ENCODE peak calls at places on chromosomes 1 and 21, in five cellular contexts. T, M, W, D and P are unnamed samples.

GRCh38 chr21:26007911-26008579 is 162.5 kb downstream of the APP start:
- DNase-seq in T (no peak), M (no peak), W (no peak), D (no peak), P (no peak)

GRCh38 chr1:232191560-232191959 is 438.4 kb downstream of the SIPA1L2 start:
- DNase-seq in T (no peak), M (no peak), W (no peak), D (no peak), P (no peak)

GRCh38 chr1:24912359-24913273 is 17.5 kb downstream of the RUNX3 start:
- DNase-seq in T (no peak), M (no peak), W (no peak), D (no peak), P (no peak)

GRCh38 chr1:211198111-211198510 is 61.1 kb upstream of the RCOR3 start:
- DNase-seq in T (peak), M (no peak), W (no peak), D (no peak), P (peak)

GRCh38 chr1:185069202-185069601 is 23.8 kb downstream of the RNF2 start:
- DNase-seq in T (no peak), M (no peak), W (no peak), D (no peak), P (no peak)

GRCh38 chr1:53366901-53367502 is 39.1 kb upstream of the LRP8 start:
- DNase-seq in T (no peak), M (no peak), W (no peak), D (no peak), P (no peak)

GRCh38 chr1:203052556-203053059 is 26.3 kb downstream of the PPFIA4 start:
- DNase-seq in T (no peak), M (no peak), W (no peak), D (no peak), P (no peak)

GRCh38 chr1:206904423-206905142 is 7.3 kb downstream of the IL24 start:
- DNase-seq in T (no peak), M (no peak), W (no peak), D (no peak), P (no peak)

GRCh38 chr1:161706483-161707347 is at the start of gene FCRLA:
- DNase-seq in T (peak), M (no peak), W (no peak), D (no peak), P (peak)

GRCh38 chr1:91020967-91021685 is 709 bp downstream of the ZNF644 start:
- DNase-seq in T (peak), M (no peak), W (peak), D (peak), P (peak)

GRCh38 chr1:56032276-56032675 is 547.1 kb downstream of the PLPP3 start:
- DNase-seq in T (no peak), M (no peak), W (no peak), D (no peak), P (no peak)

GRCh38 chr1:196609114-196609737 is 986 bp upstream of the KCNT2 start:
- DNase-seq in T (peak), M (no peak), W (peak), D (no peak), P (no peak)

GRCh38 chr1:93304716-93305138 is 41.0 kb upstream of the DR1 start:
- DNase-seq in T (peak), M (peak), W (no peak), D (peak), P (peak)

GRCh38 chr1:197017558-197018146 is 40.3 kb downstream of the CFHR5 start:
- DNase-seq in T (no peak), M (no peak), W (no peak), D (no peak), P (no peak)

GRCh38 chr1:200366577-200367253 is 43.1 kb downstream of the ZNF281 start:
- DNase-seq in T (no peak), M (no peak), W (no peak), D (no peak), P (no peak)

GRCh38 chr21:34166468-34166867 is 93.1 kb downstream of the MRPS6 start:
- DNase-seq in T (peak), M (no peak), W (no peak), D (no peak), P (no peak)

GRCh38 chr1:162708286-162708685 is 76.0 kb downstream of the DDR2 start:
- DNase-seq in T (no peak), M (no peak), W (no peak), D (no peak), P (no peak)

GRCh38 chr1:27416387-27417111 is 24.1 kb downstream of the GPR3 start:
- DNase-seq in T (peak), M (no peak), W (no peak), D (no peak), P (peak)

GRCh38 chr1:201552941-201553341 is 14.0 kb downstream of the NAV1 start:
- DNase-seq in T (peak), M (no peak), W (no peak), D (no peak), P (peak)

GRCh38 chr21:18424250-18424649 is 20.7 kb upstream of the TMPRSS15 start:
- DNase-seq in T (no peak), M (no peak), W (no peak), D (no peak), P (no peak)

GRCh38 chr1:119816407-119816806 is 5.1 kb upstream of the REG4 start:
- DNase-seq in T (peak), M (no peak), W (no peak), D (no peak), P (peak)

GRCh38 chr1:95206514-95206913 is 27.5 kb upstream of the RWDD3 start:
- DNase-seq in T (no peak), M (no peak), W (no peak), D (no peak), P (no peak)

GRCh38 chr1:41733021-41733420 is 185.7 kb downstream of the HIVEP3 start:
- DNase-seq in T (no peak), M (no peak), W (no peak), D (no peak), P (no peak)

GRCh38 chr1:192639607-192640368 is 3.8 kb downstream of the RGS13 start:
- DNase-seq in T (peak), M (no peak), W (no peak), D (no peak), P (peak)

GRCh38 chr1:17624540-17625256 is 85.2 kb downstream of the ARHGEF10L start:
- DNase-seq in T (peak), M (no peak), W (no peak), D (no peak), P (peak)

GRCh38 chr1:19877821-19878636 is 4.2 kb upstream of the OTUD3 start:
- DNase-seq in T (no peak), M (no peak), W (no peak), D (no peak), P (peak)

DNA sequence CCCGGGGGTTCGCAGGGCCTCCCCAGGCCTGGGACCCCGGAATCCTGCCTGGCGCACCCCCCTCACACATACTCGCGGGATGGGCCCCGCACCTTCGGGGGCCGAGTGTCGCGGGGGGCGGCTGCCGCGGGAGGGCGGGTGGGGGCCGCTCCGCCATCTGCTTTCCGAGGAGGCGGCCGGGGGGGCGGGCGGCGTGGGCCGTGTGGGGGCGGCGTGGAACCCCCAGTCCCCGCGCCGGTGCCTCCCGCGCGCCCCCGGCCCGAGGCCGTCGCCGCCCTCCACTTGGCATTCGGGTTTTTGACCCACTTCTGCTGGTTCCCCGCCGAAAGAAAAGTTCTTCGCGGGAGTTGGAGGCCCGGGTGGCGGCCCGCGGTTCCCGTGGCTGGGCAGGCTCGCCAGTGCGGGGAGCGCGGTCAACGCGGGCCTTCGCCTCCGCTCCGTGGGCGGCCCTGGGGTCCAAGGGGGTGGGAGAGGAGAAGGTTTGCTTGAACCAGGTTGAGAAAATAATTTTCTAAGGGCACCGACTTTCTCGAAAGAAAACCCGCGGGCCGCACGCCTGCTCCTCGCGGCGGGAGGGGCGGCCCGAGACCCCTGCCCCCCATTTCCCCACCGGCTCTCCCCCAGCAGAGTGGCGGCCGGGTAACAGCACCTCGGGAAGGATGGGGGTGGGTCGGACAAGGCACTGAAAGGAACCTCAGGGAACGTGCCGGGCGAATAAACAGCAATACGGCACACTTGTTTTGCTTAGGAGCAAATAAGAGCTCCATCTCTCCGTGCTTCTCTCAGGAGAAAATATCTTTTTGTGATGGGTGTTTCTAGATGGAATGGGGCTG is 1.6 kb downstream of the PHF13 start:
- DNase-seq in T (no peak), M (no peak), W (no peak), D (peak), P (no peak)
- TF ChIP-seq CTCF in T (no peak), M (no peak), W (no peak), D (no peak), P (no peak)

DNA sequence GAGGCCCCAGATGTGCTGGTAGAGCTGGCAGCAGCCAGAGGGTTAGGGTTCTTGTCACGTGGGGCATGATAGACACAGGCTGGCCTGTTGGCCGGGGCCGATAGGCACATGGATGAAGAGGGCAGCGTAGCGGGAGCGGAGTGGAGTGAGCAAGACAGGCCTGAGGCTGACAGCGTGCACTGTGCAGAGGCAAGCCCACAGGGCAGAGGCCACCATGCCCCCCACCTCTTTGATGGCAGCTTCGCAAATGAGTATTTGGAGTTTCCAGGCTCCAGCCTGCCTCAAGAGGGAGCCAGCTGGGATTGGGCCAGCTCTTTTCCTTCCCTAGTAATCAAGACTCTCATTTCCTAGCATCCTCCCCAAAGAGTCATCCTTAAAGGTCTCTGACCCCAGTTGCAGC is 43.5 kb downstream of the TMCC2 start:
- DNase-seq in T (no peak), M (no peak), W (no peak), D (no peak), P (no peak)
- TF ChIP-seq CTCF in T (peak), M (no peak), W (peak), D (no peak), P (peak)

GRCh38 chr21:35199733-35200015 is 150.6 kb upstream of the RUNX1 start:
- DNase-seq in T (no peak), M (no peak), W (no peak), D (no peak), P (no peak)

GRCh38 chr21:35203093-35204021 is 154.3 kb upstream of the RUNX1 start:
- DNase-seq in T (peak), M (no peak), W (no peak), D (no peak), P (peak)

GRCh38 chr21:35202431-35202830 is 153.3 kb upstream of the RUNX1 start:
- DNase-seq in T (peak), M (no peak), W (no peak), D (no peak), P (peak)

GRCh38 chr21:35201799-35202198 is 152.7 kb upstream of the RUNX1 start:
- DNase-seq in T (no peak), M (no peak), W (no peak), D (no peak), P (no peak)

DNA sequence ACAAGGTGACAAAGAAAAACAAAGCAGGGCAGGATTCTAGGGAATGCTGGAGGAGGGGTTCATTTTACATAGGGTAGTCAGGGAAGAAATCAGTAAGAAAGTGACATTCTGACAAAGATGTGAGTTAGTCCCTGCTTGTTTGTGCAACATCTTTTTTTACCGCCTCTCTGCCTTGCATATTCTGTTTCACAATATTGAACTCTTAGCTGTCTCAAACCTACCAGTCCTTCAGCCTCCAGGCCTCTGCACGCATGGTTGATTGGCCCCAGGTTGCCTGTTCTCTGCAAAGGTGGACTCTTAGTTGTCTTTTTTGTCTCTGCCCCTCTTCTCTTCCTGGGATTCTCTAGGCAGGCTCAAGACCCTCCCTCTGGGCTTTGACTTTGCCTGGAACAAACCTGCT is 152.2 kb upstream of the RUNX1 start:
- DNase-seq in T (no peak), M (no peak), W (no peak), D (no peak), P (no peak)
- TF ChIP-seq CTCF in T (no peak), M (no peak), W (no peak), D (no peak), P (no peak)

GRCh38 chr1:242876021-242876420 is 351.5 kb upstream of the PLD5 start:
- DNase-seq in T (no peak), M (no peak), W (no peak), D (no peak), P (no peak)
- TF ChIP-seq CTCF in T (no peak), M (no peak), W (no peak), D (no peak), P (no peak)

GRCh38 chr1:111884772-111885443 is 104.6 kb downstream of the KCND3 start:
- DNase-seq in T (no peak), M (no peak), W (no peak), D (no peak), P (no peak)
- TF ChIP-seq CTCF in T (no peak), M (no peak), W (no peak), D (no peak), P (no peak)

GRCh38 chr1:157994704-157995540 is 1.5 kb downstream of the KIRREL1 start:
- DNase-seq in T (peak), M (no peak), W (no peak), D (no peak), P (peak)

GRCh38 chr1:157993179-157994080 is at the start of gene KIRREL1:
- DNase-seq in T (peak), M (no peak), W (no peak), D (peak), P (peak)

GRCh38 chr1:157995575-157996169 is 2.2 kb downstream of the KIRREL1 start:
- DNase-seq in T (no peak), M (no peak), W (no peak), D (no peak), P (no peak)

GRCh38 chr1:157992813-157993178 is 649 bp upstream of the KIRREL1 start:
- DNase-seq in T (no peak), M (no peak), W (no peak), D (no peak), P (no peak)

GRCh38 chr1:157994081-157994581 is 686 bp downstream of the KIRREL1 start:
- DNase-seq in T (no peak), M (no peak), W (no peak), D (no peak), P (no peak)
- TF ChIP-seq CTCF in T (peak), M (peak), W (peak), D (no peak), P (peak)

GRCh38 chr21:17387030-17387617 is 125.7 kb upstream of the CXADR start:
- DNase-seq in T (peak), M (peak), W (no peak), D (peak), P (peak)
- TF ChIP-seq CTCF in T (peak), M (peak), W (peak), D (peak), P (peak)

DNA sequence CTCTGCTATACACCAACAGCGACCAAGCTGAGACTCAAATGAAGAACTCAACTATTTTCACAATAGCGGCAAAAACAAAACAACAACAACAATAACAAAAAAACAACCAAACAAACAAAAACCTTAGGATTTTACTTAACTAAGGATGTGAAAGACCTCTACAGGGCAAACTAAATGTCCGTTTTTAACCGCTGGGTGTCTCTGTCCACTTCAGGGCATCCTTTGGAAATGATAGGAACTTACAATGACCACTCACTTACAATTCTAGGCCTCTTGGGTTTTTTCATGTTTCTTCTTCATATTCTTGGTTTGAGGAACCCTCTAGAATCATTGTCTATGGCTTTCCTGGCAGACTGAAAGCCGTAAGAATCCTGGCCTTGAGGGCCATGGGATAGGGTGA is 134.0 kb upstream of the FAM78B start:
- DNase-seq in T (no peak), M (no peak), W (no peak), D (no peak), P (no peak)
- TF ChIP-seq CTCF in T (no peak), M (peak), W (no peak), D (no peak), P (peak)